ENCODE peak calls at places on chromosomes 12 and 14, in ten cellular contexts. B, E, L, P, O, F, K, J, T and H are unnamed samples.

GRCh38 chr12:38502420-38502819 is 185.8 kb downstream of the ALG10B start:
- DNase-seq in K (no peak), T (no peak), B (no peak), O (no peak), F (no peak), L (no peak), P (peak), E (no peak), J (no peak), H (no peak)

GRCh38 chr12:24054411-24054810 is 104.9 kb upstream of the SOX5 start:
- DNase-seq in E (no peak), P (no peak), J (no peak), B (no peak), K (no peak), T (no peak), F (peak), L (no peak), O (no peak), H (no peak)

GRCh38 chr14:33668066-33668465 is 282.8 kb downstream of the EGLN3 start:
- DNase-seq in F (no peak), T (no peak), K (no peak), B (no peak), E (no peak), J (no peak), L (no peak), P (no peak), O (no peak), H (no peak)

GRCh38 chr14:104213301-104214034 is 75.1 kb downstream of the KIF26A start:
- DNase-seq in P (no peak), F (no peak), J (peak), B (no peak), E (no peak), O (no peak), T (no peak), K (peak), L (no peak), H (no peak)

GRCh38 chr14:66330218-66330617 is 156.0 kb upstream of the CCDC196 start:
- DNase-seq in L (no peak), F (no peak), O (no peak), B (no peak), K (no peak), E (no peak), P (no peak), T (peak), J (no peak), H (no peak)

GRCh38 chr14:75283884-75284563 is 5.4 kb downstream of the FOS start:
- DNase-seq in P (no peak), F (no peak), B (no peak), T (no peak), K (no peak), E (no peak), J (peak), L (no peak), O (no peak), H (peak)

GRCh38 chr12:1655225-1655788 is 26.3 kb downstream of the WNT5B start:
- DNase-seq in L (no peak), T (no peak), K (no peak), E (no peak), J (no peak), O (no peak), B (no peak), P (no peak), F (no peak), H (peak)

GRCh38 chr14:65187421-65188049 is 85.2 kb upstream of the MAX start:
- DNase-seq in K (no peak), F (no peak), E (no peak), L (no peak), P (no peak), B (no peak), J (no peak), O (no peak), T (peak), H (no peak)

GRCh38 chr12:124603143-124603542 is 35.7 kb upstream of the NCOR2 start:
- DNase-seq in P (peak), J (peak), K (no peak), O (no peak), T (no peak), E (no peak), B (no peak), F (no peak), L (no peak), H (no peak)

GRCh38 chr14:26206640-26207039 is 391.2 kb downstream of the NOVA1 start:
- DNase-seq in T (no peak), P (no peak), J (no peak), B (no peak), K (no peak), L (no peak), O (no peak), F (no peak), E (no peak), H (no peak)

GRCh38 chr14:64960762-64961276 is 11.3 kb downstream of the RAB15 start:
- DNase-seq in F (no peak), J (no peak), T (peak), P (peak), B (no peak), K (peak), L (no peak), E (peak), O (peak), H (no peak)

GRCh38 chr14:72638021-72638420 is 255.9 kb downstream of the DPF3 start:
- DNase-seq in E (no peak), K (no peak), F (peak), P (no peak), L (no peak), O (no peak), J (no peak), T (no peak), B (no peak), H (no peak)

GRCh38 chr12:91717804-91718203 is 427.8 kb downstream of the BTG1 start:
- DNase-seq in P (no peak), E (no peak), T (no peak), K (no peak), F (no peak), B (no peak), J (no peak), O (no peak), L (no peak), H (no peak)

GRCh38 chr14:75522224-75522764 is at the start of gene BATF:
- DNase-seq in L (no peak), E (no peak), K (peak), B (no peak), T (no peak), J (peak), O (no peak), P (no peak), F (no peak), H (no peak)

GRCh38 chr14:93025055-93025454 is 90.7 kb downstream of the ITPK1 start:
- DNase-seq in J (no peak), P (no peak), E (no peak), B (no peak), O (no peak), F (no peak), L (no peak), T (no peak), K (no peak), H (no peak)

GRCh38 chr14:98144964-98145363 is 1127.0 kb downstream of the BCL11B start:
- DNase-seq in E (no peak), O (no peak), T (no peak), J (no peak), B (no peak), P (no peak), K (no peak), L (no peak), F (no peak), H (no peak)

GRCh38 chr12:65464930-65465329 is 186.4 kb downstream of the MSRB3 start:
- DNase-seq in P (no peak), B (no peak), J (no peak), E (no peak), O (no peak), L (no peak), K (no peak), F (peak), T (no peak), H (no peak)

GRCh38 chr12:120529641-120530314 is 820 bp upstream of the COQ5 start:
- DNase-seq in T (peak), K (no peak), F (peak), P (peak), E (no peak), O (peak), J (no peak), B (no peak), L (peak), H (no peak)

GRCh38 chr14:98501836-98502235 is 770.2 kb downstream of the BCL11B start:
- DNase-seq in T (no peak), O (no peak), J (no peak), F (no peak), B (no peak), K (no peak), P (no peak), L (no peak), E (no peak), H (no peak)

GRCh38 chr12:103737881-103738280 is 103.2 kb downstream of the NT5DC3 start:
- DNase-seq in L (no peak), E (no peak), F (no peak), T (no peak), J (no peak), O (no peak), P (no peak), K (no peak), B (no peak), H (no peak)

GRCh38 chr12:108727868-108728735 is 3.2 kb downstream of the CORO1C start:
- DNase-seq in L (no peak), K (no peak), J (no peak), P (no peak), E (no peak), T (no peak), O (no peak), B (no peak), F (no peak), H (no peak)

GRCh38 chr12:6644903-6645302 is 2.3 kb downstream of the ACRBP start:
- DNase-seq in O (no peak), J (no peak), L (no peak), F (no peak), T (peak), E (no peak), K (no peak), P (peak), B (no peak), H (no peak)

GRCh38 chr12:10372534-10372931 is 17.3 kb downstream of the KLRK1 start:
- DNase-seq in L (no peak), F (no peak), J (no peak), O (no peak), K (no peak), P (no peak), E (no peak), B (no peak), T (no peak), H (no peak)

GRCh38 chr12:127655691-127656090 is 611.3 kb upstream of the TMEM132C start:
- DNase-seq in L (no peak), T (no peak), E (no peak), P (no peak), F (no peak), K (no peak), O (no peak), J (no peak), B (no peak), H (no peak)

GRCh38 chr12:113005759-113006158 is 27.4 kb downstream of the OAS2 start:
- DNase-seq in F (no peak), O (no peak), L (peak), E (no peak), T (peak), J (no peak), K (no peak), P (peak), B (no peak), H (no peak)
- TF ChIP-seq CTCF in F (peak), O (no peak), L (peak), E (no peak), T (peak), J (no peak), K (no peak), P (peak), B (peak), H (no peak)

DNA sequence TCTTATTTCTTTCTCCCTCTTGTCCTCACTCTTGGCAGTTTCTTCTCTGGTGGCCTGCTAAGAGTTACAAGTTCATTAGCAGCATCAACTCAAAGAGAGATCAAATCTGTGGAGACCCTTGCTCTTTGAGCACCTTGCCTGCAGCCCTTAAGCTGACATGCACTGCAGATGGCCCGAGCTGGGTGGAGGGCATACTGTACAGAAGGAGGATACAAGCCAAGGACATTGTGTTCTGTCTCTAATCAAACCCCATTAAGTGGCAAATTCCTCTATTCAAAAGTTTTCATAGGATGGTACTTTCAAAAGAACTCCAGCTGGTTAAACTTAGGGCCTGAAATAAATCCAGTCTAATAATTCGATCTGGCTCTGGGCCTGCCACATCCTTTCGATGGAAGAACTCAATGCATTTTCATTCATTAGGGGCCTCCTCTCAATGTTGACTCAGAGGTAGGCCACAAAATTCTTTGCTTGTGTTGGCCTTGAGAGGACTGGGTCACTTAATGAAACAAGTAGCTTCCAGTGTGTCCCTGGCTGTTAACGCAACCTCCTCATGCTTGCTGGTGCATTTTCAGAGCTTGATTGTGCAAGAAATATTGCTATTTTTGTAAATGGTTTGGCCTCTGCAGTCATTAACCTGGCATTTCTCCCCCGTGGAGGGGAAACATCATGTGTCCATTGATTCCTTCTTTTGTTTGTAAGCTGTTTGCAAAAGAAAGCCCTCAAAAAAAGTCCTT is 318.2 kb downstream of the NUAK1 start:
- DNase-seq in B (no peak), K (no peak), J (no peak), P (no peak), E (peak), F (no peak), T (peak), O (peak), L (no peak), H (peak)
- TF ChIP-seq POLR2AphosphoS5 in B (no peak), K (no peak), J (no peak), P (no peak), E (no peak), F (no peak), T (no peak), O (peak), L (no peak), H (peak)

GRCh38 chr14:38248629-38249028 is 7.3 kb downstream of the CLEC14A start:
- DNase-seq in F (no peak), J (no peak), E (no peak), K (no peak), O (no peak), T (peak), B (no peak), P (no peak), L (no peak), H (no peak)
- TF ChIP-seq CTCF in F (peak), J (no peak), E (no peak), K (no peak), O (no peak), T (peak), B (no peak), P (peak), L (peak), H (no peak)

GRCh38 chr12:33825442-33825841 is 196.9 kb upstream of the ALG10 start:
- DNase-seq in J (no peak), O (no peak), T (no peak), P (no peak), K (no peak), L (no peak), F (no peak), B (no peak), E (no peak), H (no peak)
- TF ChIP-seq POLR2AphosphoS5 in J (no peak), O (no peak), T (no peak), P (no peak), K (no peak), L (no peak), F (no peak), B (no peak), E (no peak), H (no peak)